ENCODE peak calls at places on chromosome 21, in eight cellular contexts. One of them, this sample, is unnamed.

GRCh38 chr21:44682580-44683151 is 703 bp upstream of the KRTAP12-1 start:
- DNase-seq in BE2C: no peak
- DNase-seq in activated gamma-delta T cell: no peak
- DNase-seq in neural crest cell: no peak
- DNase-seq in ureter: no peak
- DNase-seq in NCI-H510A treated with DMSO at 0.1 percent for 48 hours: no peak
- DNase-seq in left ventricle myocardium superior: no peak
- DNase-seq in CD8-positive, alpha-beta memory T cell: no peak
- DNase-seq in this sample: no peak

GRCh38 chr21:17472592-17473271 is 40.1 kb upstream of the CXADR start:
- DNase-seq in neural crest cell: no peak
- DNase-seq in activated gamma-delta T cell: no peak
- DNase-seq in ureter: no peak
- DNase-seq in left ventricle myocardium superior: no peak
- DNase-seq in CD8-positive, alpha-beta memory T cell: no peak
- DNase-seq in BE2C: no peak
- DNase-seq in NCI-H510A treated with DMSO at 0.1 percent for 48 hours: no peak
- DNase-seq in this sample: no peak

GRCh38 chr21:34192646-34193285 is 119.4 kb downstream of the MRPS6 start:
- DNase-seq in activated gamma-delta T cell: no peak
- DNase-seq in NCI-H510A treated with DMSO at 0.1 percent for 48 hours: no peak
- DNase-seq in neural crest cell: no peak
- DNase-seq in BE2C: no peak
- DNase-seq in CD8-positive, alpha-beta memory T cell: no peak
- DNase-seq in ureter: no peak
- DNase-seq in left ventricle myocardium superior: no peak
- DNase-seq in this sample: no peak

GRCh38 chr21:39386194-39386593 is 37.3 kb upstream of the HMGN1 start:
- DNase-seq in activated gamma-delta T cell: no peak
- DNase-seq in left ventricle myocardium superior: peak
- DNase-seq in NCI-H510A treated with DMSO at 0.1 percent for 48 hours: no peak
- DNase-seq in neural crest cell: no peak
- DNase-seq in BE2C: peak
- DNase-seq in CD8-positive, alpha-beta memory T cell: peak
- DNase-seq in ureter: no peak
- DNase-seq in this sample: peak

GRCh38 chr21:41947596-41948403 is 6.0 kb downstream of the C2CD2 start:
- DNase-seq in ureter: no peak
- DNase-seq in CD8-positive, alpha-beta memory T cell: no peak
- DNase-seq in neural crest cell: no peak
- DNase-seq in BE2C: no peak
- DNase-seq in activated gamma-delta T cell: no peak
- DNase-seq in left ventricle myocardium superior: peak
- DNase-seq in NCI-H510A treated with DMSO at 0.1 percent for 48 hours: no peak
- DNase-seq in this sample: no peak

GRCh38 chr21:36347278-36347961 is 27.4 kb downstream of the MORC3 start:
- DNase-seq in activated gamma-delta T cell: no peak
- DNase-seq in NCI-H510A treated with DMSO at 0.1 percent for 48 hours: no peak
- DNase-seq in BE2C: no peak
- DNase-seq in CD8-positive, alpha-beta memory T cell: no peak
- DNase-seq in ureter: no peak
- DNase-seq in left ventricle myocardium superior: no peak
- DNase-seq in neural crest cell: no peak
- DNase-seq in this sample: peak

GRCh38 chr21:35395728-35396127 is 346.6 kb upstream of the RUNX1 start:
- DNase-seq in left ventricle myocardium superior: no peak
- DNase-seq in activated gamma-delta T cell: no peak
- DNase-seq in NCI-H510A treated with DMSO at 0.1 percent for 48 hours: no peak
- DNase-seq in BE2C: no peak
- DNase-seq in neural crest cell: no peak
- DNase-seq in CD8-positive, alpha-beta memory T cell: no peak
- DNase-seq in ureter: no peak
- DNase-seq in this sample: no peak

GRCh38 chr21:45830221-45830640 is 151.3 kb upstream of the COL6A1 start:
- DNase-seq in NCI-H510A treated with DMSO at 0.1 percent for 48 hours: peak
- DNase-seq in left ventricle myocardium superior: no peak
- DNase-seq in CD8-positive, alpha-beta memory T cell: no peak
- DNase-seq in ureter: no peak
- DNase-seq in BE2C: no peak
- DNase-seq in neural crest cell: no peak
- DNase-seq in activated gamma-delta T cell: no peak
- DNase-seq in this sample: no peak

GRCh38 chr21:40284481-40284880 is 417.2 kb downstream of the PCP4 start:
- DNase-seq in CD8-positive, alpha-beta memory T cell: no peak
- DNase-seq in NCI-H510A treated with DMSO at 0.1 percent for 48 hours: no peak
- DNase-seq in BE2C: no peak
- DNase-seq in neural crest cell: no peak
- DNase-seq in ureter: no peak
- DNase-seq in activated gamma-delta T cell: no peak
- DNase-seq in left ventricle myocardium superior: no peak
- DNase-seq in this sample: no peak

GRCh38 chr21:35217504-35218060 is 168.5 kb upstream of the RUNX1 start:
- DNase-seq in ureter: no peak
- DNase-seq in neural crest cell: no peak
- DNase-seq in CD8-positive, alpha-beta memory T cell: no peak
- DNase-seq in left ventricle myocardium superior: no peak
- DNase-seq in BE2C: no peak
- DNase-seq in activated gamma-delta T cell: no peak
- DNase-seq in NCI-H510A treated with DMSO at 0.1 percent for 48 hours: peak
- DNase-seq in this sample: peak

GRCh38 chr21:43188181-43188580 is 19.4 kb downstream of the CRYAA start:
- DNase-seq in left ventricle myocardium superior: no peak
- DNase-seq in activated gamma-delta T cell: no peak
- DNase-seq in neural crest cell: no peak
- DNase-seq in BE2C: no peak
- DNase-seq in CD8-positive, alpha-beta memory T cell: no peak
- DNase-seq in NCI-H510A treated with DMSO at 0.1 percent for 48 hours: no peak
- DNase-seq in ureter: no peak
- DNase-seq in this sample: no peak

GRCh38 chr21:44370027-44370735 is 16.8 kb downstream of the TRPM2 start:
- DNase-seq in CD8-positive, alpha-beta memory T cell: peak
- DNase-seq in NCI-H510A treated with DMSO at 0.1 percent for 48 hours: no peak
- DNase-seq in left ventricle myocardium superior: no peak
- DNase-seq in activated gamma-delta T cell: no peak
- DNase-seq in BE2C: peak
- DNase-seq in ureter: peak
- DNase-seq in neural crest cell: peak
- DNase-seq in this sample: peak

GRCh38 chr21:38679531-38679930 is 126.2 kb upstream of the ETS2 start:
- DNase-seq in NCI-H510A treated with DMSO at 0.1 percent for 48 hours: no peak
- DNase-seq in CD8-positive, alpha-beta memory T cell: no peak
- DNase-seq in ureter: no peak
- DNase-seq in BE2C: no peak
- DNase-seq in left ventricle myocardium superior: no peak
- DNase-seq in activated gamma-delta T cell: no peak
- DNase-seq in neural crest cell: no peak
- DNase-seq in this sample: no peak

GRCh38 chr21:29829514-29830255 is 110.1 kb downstream of the GRIK1 start:
- DNase-seq in activated gamma-delta T cell: no peak
- DNase-seq in ureter: no peak
- DNase-seq in neural crest cell: no peak
- DNase-seq in NCI-H510A treated with DMSO at 0.1 percent for 48 hours: no peak
- DNase-seq in CD8-positive, alpha-beta memory T cell: no peak
- DNase-seq in BE2C: no peak
- DNase-seq in left ventricle myocardium superior: no peak
- DNase-seq in this sample: no peak

GRCh38 chr21:36721817-36722216 is 22.9 kb downstream of the SIM2 start:
- DNase-seq in ureter: no peak
- DNase-seq in NCI-H510A treated with DMSO at 0.1 percent for 48 hours: no peak
- DNase-seq in left ventricle myocardium superior: no peak
- DNase-seq in activated gamma-delta T cell: no peak
- DNase-seq in neural crest cell: no peak
- DNase-seq in CD8-positive, alpha-beta memory T cell: no peak
- DNase-seq in BE2C: no peak
- DNase-seq in this sample: no peak

GRCh38 chr21:36532769-36533467 is 53.0 kb upstream of the CLDN14 start:
- DNase-seq in NCI-H510A treated with DMSO at 0.1 percent for 48 hours: no peak
- DNase-seq in CD8-positive, alpha-beta memory T cell: no peak
- DNase-seq in neural crest cell: no peak
- DNase-seq in left ventricle myocardium superior: no peak
- DNase-seq in ureter: no peak
- DNase-seq in activated gamma-delta T cell: no peak
- DNase-seq in BE2C: no peak
- DNase-seq in this sample: no peak

GRCh38 chr21:44079846-44080245 is 27.4 kb upstream of the PWP2 start:
- DNase-seq in ureter: no peak
- DNase-seq in CD8-positive, alpha-beta memory T cell: no peak
- DNase-seq in NCI-H510A treated with DMSO at 0.1 percent for 48 hours: no peak
- DNase-seq in BE2C: no peak
- DNase-seq in activated gamma-delta T cell: no peak
- DNase-seq in left ventricle myocardium superior: no peak
- DNase-seq in neural crest cell: no peak
- DNase-seq in this sample: no peak

GRCh38 chr21:33894736-33895288 is 20.8 kb downstream of the ATP5PO start:
- DNase-seq in BE2C: peak
- DNase-seq in CD8-positive, alpha-beta memory T cell: peak
- DNase-seq in neural crest cell: peak
- DNase-seq in NCI-H510A treated with DMSO at 0.1 percent for 48 hours: peak
- DNase-seq in ureter: peak
- DNase-seq in activated gamma-delta T cell: no peak
- DNase-seq in left ventricle myocardium superior: peak
- DNase-seq in this sample: peak

GRCh38 chr21:38834725-38835124 is 29.0 kb downstream of the ETS2 start:
- DNase-seq in BE2C: no peak
- DNase-seq in NCI-H510A treated with DMSO at 0.1 percent for 48 hours: peak
- DNase-seq in activated gamma-delta T cell: no peak
- DNase-seq in neural crest cell: no peak
- DNase-seq in ureter: no peak
- DNase-seq in CD8-positive, alpha-beta memory T cell: no peak
- DNase-seq in left ventricle myocardium superior: no peak
- DNase-seq in this sample: peak

GRCh38 chr21:10430007-10430406 is 91.4 kb upstream of the TPTE start:
- DNase-seq in BE2C: no peak
- DNase-seq in left ventricle myocardium superior: no peak
- DNase-seq in NCI-H510A treated with DMSO at 0.1 percent for 48 hours: no peak
- DNase-seq in CD8-positive, alpha-beta memory T cell: no peak
- DNase-seq in neural crest cell: no peak
- DNase-seq in activated gamma-delta T cell: no peak
- DNase-seq in ureter: peak
- DNase-seq in this sample: no peak

GRCh38 chr21:31732891-31733520 is 1.1 kb upstream of the SCAF4 start:
- DNase-seq in left ventricle myocardium superior: no peak
- DNase-seq in ureter: no peak
- DNase-seq in CD8-positive, alpha-beta memory T cell: no peak
- DNase-seq in NCI-H510A treated with DMSO at 0.1 percent for 48 hours: peak
- DNase-seq in activated gamma-delta T cell: no peak
- DNase-seq in neural crest cell: peak
- DNase-seq in BE2C: peak
- DNase-seq in this sample: peak

GRCh38 chr21:44991538-44992483 is 52.0 kb downstream of the SLX9 start:
- DNase-seq in left ventricle myocardium superior: peak
- DNase-seq in activated gamma-delta T cell: no peak
- DNase-seq in CD8-positive, alpha-beta memory T cell: no peak
- DNase-seq in neural crest cell: no peak
- DNase-seq in BE2C: no peak
- DNase-seq in NCI-H510A treated with DMSO at 0.1 percent for 48 hours: no peak
- DNase-seq in ureter: no peak
- DNase-seq in this sample: no peak

GRCh38 chr21:36193200-36193599 is 36.6 kb downstream of the DOP1B start:
- DNase-seq in neural crest cell: no peak
- DNase-seq in NCI-H510A treated with DMSO at 0.1 percent for 48 hours: no peak
- DNase-seq in left ventricle myocardium superior: no peak
- DNase-seq in ureter: no peak
- DNase-seq in CD8-positive, alpha-beta memory T cell: no peak
- DNase-seq in BE2C: no peak
- DNase-seq in activated gamma-delta T cell: no peak
- DNase-seq in this sample: no peak

GRCh38 chr21:45970674-45971486 is 10.7 kb upstream of the COL6A1 start:
- DNase-seq in neural crest cell: peak
- DNase-seq in left ventricle myocardium superior: peak
- DNase-seq in BE2C: peak
- DNase-seq in activated gamma-delta T cell: no peak
- DNase-seq in CD8-positive, alpha-beta memory T cell: no peak
- DNase-seq in NCI-H510A treated with DMSO at 0.1 percent for 48 hours: no peak
- DNase-seq in ureter: peak
- DNase-seq in this sample: peak

GRCh38 chr21:44049606-44050005 is 37.5 kb downstream of the TRAPPC10 start:
- DNase-seq in NCI-H510A treated with DMSO at 0.1 percent for 48 hours: no peak
- DNase-seq in CD8-positive, alpha-beta memory T cell: no peak
- DNase-seq in neural crest cell: no peak
- DNase-seq in activated gamma-delta T cell: no peak
- DNase-seq in BE2C: no peak
- DNase-seq in ureter: no peak
- DNase-seq in left ventricle myocardium superior: no peak
- DNase-seq in this sample: no peak

GRCh38 chr21:17370750-17371325 is 142.0 kb upstream of the CXADR start:
- DNase-seq in CD8-positive, alpha-beta memory T cell: no peak
- DNase-seq in NCI-H510A treated with DMSO at 0.1 percent for 48 hours: no peak
- DNase-seq in ureter: no peak
- DNase-seq in neural crest cell: no peak
- DNase-seq in left ventricle myocardium superior: no peak
- DNase-seq in BE2C: no peak
- DNase-seq in activated gamma-delta T cell: no peak
- DNase-seq in this sample: no peak

This sample was measured in NCI-H1092 treated with DMSO at 0.1 percent for 48 hours.